ENCODE peak calls at places on chromosomes 4 and X, in seven cellular contexts. One of them, this sample, is unnamed.

GRCh38 chr4:121873604-121874003 is 3.3 kb upstream of the BBS7 start:
- DNase-seq in CD4-positive, alpha-beta T cell: no peak
- DNase-seq in left colon: no peak
- DNase-seq in stimulated activated CD4-positive, alpha-beta T cell treated with anti-CD3 and anti-CD28 coated beads, TNF-alpha, amount 100 ng/mL, for 48 hours: no peak
- DNase-seq in activated naive CD4-positive, alpha-beta T cell: no peak
- DNase-seq in CD8-positive, alpha-beta memory T cell: no peak
- DNase-seq in ovary: no peak
- DNase-seq in this sample: no peak

GRCh38 chr4:31034550-31034949 is 314.4 kb downstream of the PCDH7 start:
- DNase-seq in CD4-positive, alpha-beta T cell: no peak
- DNase-seq in left colon: no peak
- DNase-seq in stimulated activated CD4-positive, alpha-beta T cell treated with anti-CD3 and anti-CD28 coated beads, TNF-alpha, amount 100 ng/mL, for 48 hours: no peak
- DNase-seq in activated naive CD4-positive, alpha-beta T cell: no peak
- DNase-seq in CD8-positive, alpha-beta memory T cell: no peak
- DNase-seq in ovary: no peak
- DNase-seq in this sample: no peak

GRCh38 chr4:138736362-138736761 is 279.2 kb upstream of the NOCT start:
- DNase-seq in CD4-positive, alpha-beta T cell: no peak
- DNase-seq in left colon: no peak
- DNase-seq in stimulated activated CD4-positive, alpha-beta T cell treated with anti-CD3 and anti-CD28 coated beads, TNF-alpha, amount 100 ng/mL, for 48 hours: no peak
- DNase-seq in activated naive CD4-positive, alpha-beta T cell: no peak
- DNase-seq in CD8-positive, alpha-beta memory T cell: no peak
- DNase-seq in ovary: no peak
- DNase-seq in this sample: no peak

GRCh38 chr4:52142816-52143215 is 91.7 kb downstream of the SPATA18 start:
- DNase-seq in CD4-positive, alpha-beta T cell: no peak
- DNase-seq in left colon: no peak
- DNase-seq in stimulated activated CD4-positive, alpha-beta T cell treated with anti-CD3 and anti-CD28 coated beads, TNF-alpha, amount 100 ng/mL, for 48 hours: no peak
- DNase-seq in activated naive CD4-positive, alpha-beta T cell: no peak
- DNase-seq in CD8-positive, alpha-beta memory T cell: no peak
- DNase-seq in ovary: no peak
- DNase-seq in this sample: no peak

GRCh38 chr4:124596811-124597210 is 115.7 kb downstream of the ANKRD50 start:
- DNase-seq in CD4-positive, alpha-beta T cell: no peak
- DNase-seq in left colon: no peak
- DNase-seq in stimulated activated CD4-positive, alpha-beta T cell treated with anti-CD3 and anti-CD28 coated beads, TNF-alpha, amount 100 ng/mL, for 48 hours: no peak
- DNase-seq in activated naive CD4-positive, alpha-beta T cell: no peak
- DNase-seq in CD8-positive, alpha-beta memory T cell: no peak
- DNase-seq in ovary: no peak
- DNase-seq in this sample: no peak

GRCh38 chr4:10267066-10267465 is 150.5 kb upstream of the WDR1 start:
- DNase-seq in CD4-positive, alpha-beta T cell: no peak
- DNase-seq in left colon: no peak
- DNase-seq in stimulated activated CD4-positive, alpha-beta T cell treated with anti-CD3 and anti-CD28 coated beads, TNF-alpha, amount 100 ng/mL, for 48 hours: no peak
- DNase-seq in activated naive CD4-positive, alpha-beta T cell: no peak
- DNase-seq in CD8-positive, alpha-beta memory T cell: no peak
- DNase-seq in ovary: no peak
- DNase-seq in this sample: no peak

GRCh38 chr4:89915151-89915550 is 20.5 kb downstream of the MMRN1 start:
- DNase-seq in CD4-positive, alpha-beta T cell: no peak
- DNase-seq in left colon: no peak
- DNase-seq in stimulated activated CD4-positive, alpha-beta T cell treated with anti-CD3 and anti-CD28 coated beads, TNF-alpha, amount 100 ng/mL, for 48 hours: no peak
- DNase-seq in activated naive CD4-positive, alpha-beta T cell: no peak
- DNase-seq in CD8-positive, alpha-beta memory T cell: no peak
- DNase-seq in ovary: no peak
- DNase-seq in this sample: no peak

GRCh38 chr4:183729430-183730328 is 70.6 kb downstream of the TRAPPC11 start:
- DNase-seq in CD4-positive, alpha-beta T cell: no peak
- DNase-seq in left colon: no peak
- DNase-seq in stimulated activated CD4-positive, alpha-beta T cell treated with anti-CD3 and anti-CD28 coated beads, TNF-alpha, amount 100 ng/mL, for 48 hours: no peak
- DNase-seq in activated naive CD4-positive, alpha-beta T cell: no peak
- DNase-seq in CD8-positive, alpha-beta memory T cell: no peak
- DNase-seq in ovary: no peak
- DNase-seq in this sample: no peak

GRCh38 chr4:122842984-122843531 is 16.4 kb downstream of the FGF2 start:
- DNase-seq in CD4-positive, alpha-beta T cell: no peak
- DNase-seq in left colon: no peak
- DNase-seq in stimulated activated CD4-positive, alpha-beta T cell treated with anti-CD3 and anti-CD28 coated beads, TNF-alpha, amount 100 ng/mL, for 48 hours: no peak
- DNase-seq in activated naive CD4-positive, alpha-beta T cell: no peak
- DNase-seq in CD8-positive, alpha-beta memory T cell: no peak
- DNase-seq in ovary: no peak
- DNase-seq in this sample: no peak

GRCh38 chrX:112827292-112827903 is 13.2 kb downstream of the AMOT start:
- DNase-seq in CD4-positive, alpha-beta T cell: no peak
- DNase-seq in left colon: no peak
- DNase-seq in stimulated activated CD4-positive, alpha-beta T cell treated with anti-CD3 and anti-CD28 coated beads, TNF-alpha, amount 100 ng/mL, for 48 hours: no peak
- DNase-seq in activated naive CD4-positive, alpha-beta T cell: no peak
- DNase-seq in CD8-positive, alpha-beta memory T cell: no peak
- DNase-seq in ovary: no peak
- DNase-seq in this sample: no peak

GRCh38 chr4:1008840-1009646 is 2.4 kb upstream of the FGFRL1 start:
- DNase-seq in CD4-positive, alpha-beta T cell: peak; percentile 23
- DNase-seq in left colon: peak; percentile 62
- DNase-seq in stimulated activated CD4-positive, alpha-beta T cell treated with anti-CD3 and anti-CD28 coated beads, TNF-alpha, amount 100 ng/mL, for 48 hours: no peak
- DNase-seq in activated naive CD4-positive, alpha-beta T cell: peak; percentile 39
- DNase-seq in CD8-positive, alpha-beta memory T cell: peak; percentile 10
- DNase-seq in ovary: no peak
- DNase-seq in this sample: peak; percentile 19

GRCh38 chrX:49186125-49187027 is at the start of gene PRICKLE3:
- DNase-seq in CD4-positive, alpha-beta T cell: peak; percentile 37
- DNase-seq in left colon: peak; percentile 91
- DNase-seq in stimulated activated CD4-positive, alpha-beta T cell treated with anti-CD3 and anti-CD28 coated beads, TNF-alpha, amount 100 ng/mL, for 48 hours: no peak
- DNase-seq in activated naive CD4-positive, alpha-beta T cell: peak; percentile 63
- DNase-seq in CD8-positive, alpha-beta memory T cell: peak; percentile 62
- DNase-seq in ovary: peak; percentile 82
- DNase-seq in this sample: peak; percentile 68